ENCODE peak calls at places on chromosomes 12 and 14, in seven cellular contexts. One of them, this sample, is unnamed.

GRCh38 chr12:102601621-102602020 is 121.3 kb upstream of the IGF1 start:
- DNase-seq in breast epithelium: no peak
- DNase-seq in Peyer's patch: no peak
- DNase-seq in caudate nucleus: no peak
- DNase-seq in CD4-positive, CD25-positive, alpha-beta regulatory T cell: no peak
- DNase-seq in PC-3: no peak
- DNase-seq in PC-9: no peak
- DNase-seq in this sample: no peak

GRCh38 chr12:3964404-3964803 is 91.2 kb upstream of the PARP11 start:
- DNase-seq in breast epithelium: no peak
- DNase-seq in Peyer's patch: peak; percentile 20
- DNase-seq in caudate nucleus: no peak
- DNase-seq in CD4-positive, CD25-positive, alpha-beta regulatory T cell: no peak
- DNase-seq in PC-3: no peak
- DNase-seq in PC-9: no peak
- DNase-seq in this sample: no peak

GRCh38 chr14:94043756-94044475 is 17.8 kb downstream of the OTUB2 start:
- DNase-seq in breast epithelium: peak; percentile 41
- DNase-seq in Peyer's patch: no peak
- DNase-seq in caudate nucleus: no peak
- DNase-seq in CD4-positive, CD25-positive, alpha-beta regulatory T cell: no peak
- DNase-seq in PC-3: no peak
- DNase-seq in PC-9: no peak
- DNase-seq in this sample: no peak

GRCh38 chr12:12786716-12787601 is 1.5 kb downstream of the APOLD1 start:
- DNase-seq in breast epithelium: peak; percentile 75
- DNase-seq in Peyer's patch: peak; percentile 57
- DNase-seq in caudate nucleus: peak; percentile 57
- DNase-seq in CD4-positive, CD25-positive, alpha-beta regulatory T cell: peak; percentile 83
- DNase-seq in PC-3: peak; percentile 77
- DNase-seq in PC-9: peak; percentile 57
- DNase-seq in this sample: peak; percentile 66

GRCh38 chr12:124025661-124026060 is 52.6 kb downstream of the ZNF664 start:
- DNase-seq in breast epithelium: no peak
- DNase-seq in Peyer's patch: no peak
- DNase-seq in caudate nucleus: no peak
- DNase-seq in CD4-positive, CD25-positive, alpha-beta regulatory T cell: no peak
- DNase-seq in PC-3: no peak
- DNase-seq in PC-9: no peak
- DNase-seq in this sample: no peak

GRCh38 chr12:41476499-41476898 is 288.4 kb downstream of the PDZRN4 start:
- DNase-seq in breast epithelium: no peak
- DNase-seq in Peyer's patch: no peak
- DNase-seq in caudate nucleus: no peak
- DNase-seq in CD4-positive, CD25-positive, alpha-beta regulatory T cell: no peak
- DNase-seq in PC-3: no peak
- DNase-seq in PC-9: no peak
- DNase-seq in this sample: no peak

GRCh38 chr14:21780429-21781084 is 106.9 kb upstream of the OR4E1 start:
- DNase-seq in breast epithelium: no peak
- DNase-seq in Peyer's patch: no peak
- DNase-seq in caudate nucleus: no peak
- DNase-seq in CD4-positive, CD25-positive, alpha-beta regulatory T cell: no peak
- DNase-seq in PC-3: no peak
- DNase-seq in PC-9: no peak
- DNase-seq in this sample: no peak

GRCh38 chr12:121504505-121504904 is 76.3 kb downstream of the KDM2B start:
- DNase-seq in breast epithelium: no peak
- DNase-seq in Peyer's patch: no peak
- DNase-seq in caudate nucleus: no peak
- DNase-seq in CD4-positive, CD25-positive, alpha-beta regulatory T cell: no peak
- DNase-seq in PC-3: no peak
- DNase-seq in PC-9: no peak
- DNase-seq in this sample: no peak

GRCh38 chr14:55125403-55125802 is 3.6 kb upstream of the LGALS3 start:
- DNase-seq in breast epithelium: no peak
- DNase-seq in Peyer's patch: no peak
- DNase-seq in caudate nucleus: no peak
- DNase-seq in CD4-positive, CD25-positive, alpha-beta regulatory T cell: peak; percentile 81
- DNase-seq in PC-3: peak; percentile 55
- DNase-seq in PC-9: peak; percentile 83
- DNase-seq in this sample: no peak

GRCh38 chr14:25046301-25046943 is 3.5 kb downstream of the STXBP6 start:
- DNase-seq in breast epithelium: no peak
- DNase-seq in Peyer's patch: no peak
- DNase-seq in caudate nucleus: no peak
- DNase-seq in CD4-positive, CD25-positive, alpha-beta regulatory T cell: no peak
- DNase-seq in PC-3: no peak
- DNase-seq in PC-9: no peak
- DNase-seq in this sample: no peak

GRCh38 chr14:25041898-25042297 is 8.0 kb downstream of the STXBP6 start:
- DNase-seq in breast epithelium: no peak
- DNase-seq in Peyer's patch: no peak
- DNase-seq in caudate nucleus: no peak
- DNase-seq in CD4-positive, CD25-positive, alpha-beta regulatory T cell: no peak
- DNase-seq in PC-3: no peak
- DNase-seq in PC-9: no peak
- DNase-seq in this sample: no peak

GRCh38 chr14:25042362-25043299 is 7.3 kb downstream of the STXBP6 start:
- DNase-seq in breast epithelium: no peak
- DNase-seq in Peyer's patch: no peak
- DNase-seq in caudate nucleus: no peak
- DNase-seq in CD4-positive, CD25-positive, alpha-beta regulatory T cell: no peak
- DNase-seq in PC-3: peak; percentile 24
- DNase-seq in PC-9: no peak
- DNase-seq in this sample: no peak

GRCh38 chr14:25041484-25041883 is 8.5 kb downstream of the STXBP6 start:
- DNase-seq in breast epithelium: no peak
- DNase-seq in Peyer's patch: no peak
- DNase-seq in caudate nucleus: no peak
- DNase-seq in CD4-positive, CD25-positive, alpha-beta regulatory T cell: no peak
- DNase-seq in PC-3: no peak
- DNase-seq in PC-9: no peak
- DNase-seq in this sample: no peak

DNA sequence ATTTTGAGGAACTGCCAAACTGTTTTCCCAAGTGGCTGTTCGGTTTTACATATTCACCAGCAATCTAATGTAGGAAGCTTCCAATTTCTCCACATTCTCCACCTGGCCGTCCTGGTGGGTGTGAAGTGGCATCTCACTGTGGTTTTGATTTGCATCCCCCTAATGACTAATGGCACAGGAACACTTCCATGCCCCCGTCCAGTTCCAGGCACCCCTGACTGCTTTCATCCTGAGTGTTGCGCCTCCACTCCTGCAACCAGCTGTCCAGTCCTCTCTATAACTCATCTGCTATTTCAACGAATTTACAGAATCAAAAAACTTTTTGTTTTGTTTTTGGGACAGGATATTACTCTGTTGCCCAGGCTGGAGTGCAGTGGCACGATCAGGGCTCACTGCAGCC is 5.6 kb downstream of the STXBP6 start:
- DNase-seq in breast epithelium: no peak
- DNase-seq in Peyer's patch: no peak
- DNase-seq in caudate nucleus: no peak
- DNase-seq in CD4-positive, CD25-positive, alpha-beta regulatory T cell: no peak
- DNase-seq in PC-3: no peak
- DNase-seq in PC-9: no peak
- DNase-seq in this sample: no peak
- H3K27ac ChIP-seq in breast epithelium: no peak overlapping the region
- H3K27ac ChIP-seq in Peyer's patch: no peak overlapping the region
- H3K27ac ChIP-seq in caudate nucleus: no peak overlapping the region
- H3K27ac ChIP-seq in CD4-positive, CD25-positive, alpha-beta regulatory T cell: no peak overlapping the region
- H3K27ac ChIP-seq in PC-3: no peak overlapping the region
- H3K27ac ChIP-seq in PC-9: no peak overlapping the region
- H3K27ac ChIP-seq in this sample: no peak overlapping the region

GRCh38 chr14:52922656-52923055 is 28.2 kb downstream of the FERMT2 start:
- DNase-seq in breast epithelium: no peak
- DNase-seq in Peyer's patch: no peak
- DNase-seq in caudate nucleus: no peak
- DNase-seq in CD4-positive, CD25-positive, alpha-beta regulatory T cell: no peak
- DNase-seq in PC-3: peak; percentile 84
- DNase-seq in PC-9: no peak
- DNase-seq in this sample: no peak
- H3K27ac ChIP-seq in breast epithelium: no peak overlapping the region
- H3K27ac ChIP-seq in Peyer's patch: no peak overlapping the region
- H3K27ac ChIP-seq in caudate nucleus: no peak overlapping the region
- H3K27ac ChIP-seq in CD4-positive, CD25-positive, alpha-beta regulatory T cell: no peak overlapping the region
- H3K27ac ChIP-seq in PC-3: peak overlapping the region; percentile 23
- H3K27ac ChIP-seq in PC-9: no peak overlapping the region
- H3K27ac ChIP-seq in this sample: no peak overlapping the region

GRCh38 chr12:132660047-132660446 is 27.1 kb downstream of the POLE start:
- DNase-seq in breast epithelium: no peak
- DNase-seq in Peyer's patch: no peak
- DNase-seq in caudate nucleus: no peak
- DNase-seq in CD4-positive, CD25-positive, alpha-beta regulatory T cell: peak; percentile 34
- DNase-seq in PC-3: no peak
- DNase-seq in PC-9: no peak
- DNase-seq in this sample: no peak
- H3K27ac ChIP-seq in breast epithelium: no peak overlapping the region
- H3K27ac ChIP-seq in Peyer's patch: no peak overlapping the region
- H3K27ac ChIP-seq in caudate nucleus: no peak overlapping the region
- H3K27ac ChIP-seq in CD4-positive, CD25-positive, alpha-beta regulatory T cell: no peak overlapping the region
- H3K27ac ChIP-seq in PC-3: no peak overlapping the region
- H3K27ac ChIP-seq in PC-9: no peak overlapping the region
- H3K27ac ChIP-seq in this sample: no peak overlapping the region

GRCh38 chr14:64550539-64551333 is 975 bp downstream of the PPP1R36 start:
- DNase-seq in breast epithelium: no peak
- DNase-seq in Peyer's patch: no peak
- DNase-seq in caudate nucleus: no peak
- DNase-seq in CD4-positive, CD25-positive, alpha-beta regulatory T cell: no peak
- DNase-seq in PC-3: no peak
- DNase-seq in PC-9: no peak
- DNase-seq in this sample: no peak

GRCh38 chr14:64554551-64554950 is 4.8 kb downstream of the PPP1R36 start:
- DNase-seq in breast epithelium: no peak
- DNase-seq in Peyer's patch: no peak
- DNase-seq in caudate nucleus: no peak
- DNase-seq in CD4-positive, CD25-positive, alpha-beta regulatory T cell: no peak
- DNase-seq in PC-3: no peak
- DNase-seq in PC-9: no peak
- DNase-seq in this sample: no peak

GRCh38 chr14:64549805-64550538 is at the start of gene PPP1R36:
- DNase-seq in breast epithelium: no peak
- DNase-seq in Peyer's patch: no peak
- DNase-seq in caudate nucleus: no peak
- DNase-seq in CD4-positive, CD25-positive, alpha-beta regulatory T cell: peak; percentile 73
- DNase-seq in PC-3: no peak
- DNase-seq in PC-9: no peak
- DNase-seq in this sample: peak; percentile 35

GRCh38 chr14:64544607-64545312 is 4.2 kb downstream of the HSPA2 start:
- DNase-seq in breast epithelium: no peak
- DNase-seq in Peyer's patch: no peak
- DNase-seq in caudate nucleus: no peak
- DNase-seq in CD4-positive, CD25-positive, alpha-beta regulatory T cell: no peak
- DNase-seq in PC-3: no peak
- DNase-seq in PC-9: no peak
- DNase-seq in this sample: no peak

DNA sequence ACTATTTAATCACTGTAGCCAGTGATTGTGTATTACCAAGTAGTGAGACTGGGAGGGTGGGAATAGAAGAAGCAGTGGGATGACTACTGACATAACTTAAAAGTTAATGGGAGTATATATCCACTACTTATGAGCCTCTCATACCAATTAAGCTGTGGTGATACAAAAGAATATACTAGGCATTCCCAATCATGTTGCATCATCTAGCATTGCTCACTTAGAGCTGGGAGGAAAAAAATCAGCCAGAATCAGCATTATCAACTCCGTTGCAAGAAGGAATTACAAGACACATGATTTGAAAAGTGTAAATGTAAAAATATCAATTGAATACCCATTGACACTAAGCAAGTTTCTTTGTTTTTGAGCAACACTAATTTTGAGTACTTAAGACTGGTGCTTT is 745 bp upstream of the PPP1R36 start:
- DNase-seq in breast epithelium: no peak
- DNase-seq in Peyer's patch: no peak
- DNase-seq in caudate nucleus: no peak
- DNase-seq in CD4-positive, CD25-positive, alpha-beta regulatory T cell: no peak
- DNase-seq in PC-3: no peak
- DNase-seq in PC-9: no peak
- DNase-seq in this sample: no peak
- H3K27ac ChIP-seq in breast epithelium: no peak overlapping the region
- H3K27ac ChIP-seq in Peyer's patch: peak overlapping the region; percentile 68
- H3K27ac ChIP-seq in caudate nucleus: no peak overlapping the region
- H3K27ac ChIP-seq in CD4-positive, CD25-positive, alpha-beta regulatory T cell: no peak overlapping the region
- H3K27ac ChIP-seq in PC-3: no peak overlapping the region
- H3K27ac ChIP-seq in PC-9: no peak overlapping the region
- H3K27ac ChIP-seq in this sample: no peak overlapping the region

GRCh38 chr14:106235356-106236159 is 709.2 kb downstream of the TMEM121 start:
- DNase-seq in breast epithelium: no peak
- DNase-seq in Peyer's patch: no peak
- DNase-seq in caudate nucleus: no peak
- DNase-seq in CD4-positive, CD25-positive, alpha-beta regulatory T cell: no peak
- DNase-seq in PC-3: no peak
- DNase-seq in PC-9: no peak
- DNase-seq in this sample: no peak
- H3K27ac ChIP-seq in breast epithelium: no peak overlapping the region
- H3K27ac ChIP-seq in Peyer's patch: no peak overlapping the region
- H3K27ac ChIP-seq in caudate nucleus: no peak overlapping the region
- H3K27ac ChIP-seq in CD4-positive, CD25-positive, alpha-beta regulatory T cell: no peak overlapping the region
- H3K27ac ChIP-seq in PC-3: no peak overlapping the region
- H3K27ac ChIP-seq in PC-9: no peak overlapping the region
- H3K27ac ChIP-seq in this sample: no peak overlapping the region

GRCh38 chr12:91021076-91021475 is 16.3 kb upstream of the EPYC start:
- DNase-seq in breast epithelium: no peak
- DNase-seq in Peyer's patch: no peak
- DNase-seq in caudate nucleus: no peak
- DNase-seq in CD4-positive, CD25-positive, alpha-beta regulatory T cell: no peak
- DNase-seq in PC-3: no peak
- DNase-seq in PC-9: no peak
- DNase-seq in this sample: no peak
- H3K27ac ChIP-seq in breast epithelium: no peak overlapping the region
- H3K27ac ChIP-seq in Peyer's patch: no peak overlapping the region
- H3K27ac ChIP-seq in caudate nucleus: no peak overlapping the region
- H3K27ac ChIP-seq in CD4-positive, CD25-positive, alpha-beta regulatory T cell: no peak overlapping the region
- H3K27ac ChIP-seq in PC-3: no peak overlapping the region
- H3K27ac ChIP-seq in PC-9: no peak overlapping the region
- H3K27ac ChIP-seq in this sample: no peak overlapping the region

DNA sequence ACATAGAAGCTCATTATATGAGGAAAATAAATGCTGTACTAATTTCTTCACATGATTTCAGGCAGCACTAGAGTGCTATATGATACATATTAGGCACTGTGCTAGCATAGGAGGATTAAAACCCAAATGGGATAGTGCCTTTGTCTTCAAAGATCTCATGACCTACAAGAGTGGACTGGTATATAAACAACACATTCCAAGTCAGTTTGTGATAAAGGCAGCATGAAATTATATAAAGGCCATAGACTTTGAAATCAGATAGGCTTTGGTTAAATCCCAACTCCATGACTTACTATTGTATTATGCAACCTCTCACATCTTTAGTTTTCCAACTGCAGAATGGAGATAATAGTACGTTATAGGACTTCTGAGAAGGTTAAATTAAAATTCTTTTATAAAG is 179.7 kb downstream of the RAD51B start:
- DNase-seq in breast epithelium: no peak
- DNase-seq in Peyer's patch: no peak
- DNase-seq in caudate nucleus: no peak
- DNase-seq in CD4-positive, CD25-positive, alpha-beta regulatory T cell: no peak
- DNase-seq in PC-3: peak; percentile 19
- DNase-seq in PC-9: no peak
- DNase-seq in this sample: no peak
- H3K27ac ChIP-seq in breast epithelium: peak overlapping the region; percentile 67
- H3K27ac ChIP-seq in Peyer's patch: no peak overlapping the region
- H3K27ac ChIP-seq in caudate nucleus: no peak overlapping the region
- H3K27ac ChIP-seq in CD4-positive, CD25-positive, alpha-beta regulatory T cell: no peak overlapping the region
- H3K27ac ChIP-seq in PC-3: peak overlapping the region; percentile 64
- H3K27ac ChIP-seq in PC-9: no peak overlapping the region
- H3K27ac ChIP-seq in this sample: no peak overlapping the region

This sample was measured in CD4-positive, alpha-beta T cell.